ENCODE peak calls at places on chromosomes 12 and 14, in five cellular contexts. One of them, this sample, is unnamed.

GRCh38 chr14:32667287-32667686 is 271.4 kb upstream of the NPAS3 start:
- DNase-seq in EL: no peak
- DNase-seq in CD4-positive, alpha-beta memory T cell: no peak
- DNase-seq in AML-193: no peak
- DNase-seq in stimulated activated CD4-positive, alpha-beta T cell treated with anti-CD3 and anti-CD28 coated beads, Interleukin-15, amount 100 ng/mL, for 24 hours: no peak
- DNase-seq in this sample: no peak

GRCh38 chr12:46556820-46557524 is 184.4 kb upstream of the SLC38A2 start:
- DNase-seq in EL: peak
- DNase-seq in CD4-positive, alpha-beta memory T cell: no peak
- DNase-seq in AML-193: no peak
- DNase-seq in stimulated activated CD4-positive, alpha-beta T cell treated with anti-CD3 and anti-CD28 coated beads, Interleukin-15, amount 100 ng/mL, for 24 hours: no peak
- DNase-seq in this sample: peak

GRCh38 chr12:112480931-112481330 is 62.2 kb downstream of the PTPN11 start:
- DNase-seq in CD4-positive, alpha-beta memory T cell: no peak
- DNase-seq in AML-193: no peak
- DNase-seq in stimulated activated CD4-positive, alpha-beta T cell treated with anti-CD3 and anti-CD28 coated beads, Interleukin-15, amount 100 ng/mL, for 24 hours: no peak
- DNase-seq in EL: no peak
- DNase-seq in this sample: no peak

GRCh38 chr12:126036348-126036747 is 971.1 kb downstream of the AACS start:
- DNase-seq in EL: no peak
- DNase-seq in stimulated activated CD4-positive, alpha-beta T cell treated with anti-CD3 and anti-CD28 coated beads, Interleukin-15, amount 100 ng/mL, for 24 hours: no peak
- DNase-seq in CD4-positive, alpha-beta memory T cell: no peak
- DNase-seq in AML-193: no peak
- DNase-seq in this sample: no peak

GRCh38 chr14:90893028-90893427 is 76.8 kb upstream of the TTC7B start:
- DNase-seq in EL: no peak
- DNase-seq in CD4-positive, alpha-beta memory T cell: no peak
- DNase-seq in stimulated activated CD4-positive, alpha-beta T cell treated with anti-CD3 and anti-CD28 coated beads, Interleukin-15, amount 100 ng/mL, for 24 hours: no peak
- DNase-seq in AML-193: no peak
- DNase-seq in this sample: no peak

GRCh38 chr14:80678436-80678835 is 263.1 kb downstream of the CEP128 start:
- DNase-seq in AML-193: no peak
- DNase-seq in CD4-positive, alpha-beta memory T cell: no peak
- DNase-seq in EL: peak
- DNase-seq in stimulated activated CD4-positive, alpha-beta T cell treated with anti-CD3 and anti-CD28 coated beads, Interleukin-15, amount 100 ng/mL, for 24 hours: no peak
- DNase-seq in this sample: no peak

GRCh38 chr14:84272290-84272721 is 1257.6 kb upstream of the FLRT2 start:
- DNase-seq in stimulated activated CD4-positive, alpha-beta T cell treated with anti-CD3 and anti-CD28 coated beads, Interleukin-15, amount 100 ng/mL, for 24 hours: no peak
- DNase-seq in CD4-positive, alpha-beta memory T cell: no peak
- DNase-seq in AML-193: no peak
- DNase-seq in EL: no peak
- DNase-seq in this sample: peak

GRCh38 chr12:108816652-108817335 is 40.6 kb downstream of the SSH1 start:
- DNase-seq in EL: no peak
- DNase-seq in CD4-positive, alpha-beta memory T cell: no peak
- DNase-seq in stimulated activated CD4-positive, alpha-beta T cell treated with anti-CD3 and anti-CD28 coated beads, Interleukin-15, amount 100 ng/mL, for 24 hours: no peak
- DNase-seq in AML-193: no peak
- DNase-seq in this sample: no peak

GRCh38 chr14:23126548-23127278 is 7.7 kb upstream of the CEBPE start:
- DNase-seq in stimulated activated CD4-positive, alpha-beta T cell treated with anti-CD3 and anti-CD28 coated beads, Interleukin-15, amount 100 ng/mL, for 24 hours: no peak
- DNase-seq in CD4-positive, alpha-beta memory T cell: no peak
- DNase-seq in EL: no peak
- DNase-seq in AML-193: no peak
- DNase-seq in this sample: no peak

GRCh38 chr14:80419339-80419738 is 208.0 kb upstream of the DIO2 start:
- DNase-seq in CD4-positive, alpha-beta memory T cell: no peak
- DNase-seq in EL: no peak
- DNase-seq in AML-193: no peak
- DNase-seq in stimulated activated CD4-positive, alpha-beta T cell treated with anti-CD3 and anti-CD28 coated beads, Interleukin-15, amount 100 ng/mL, for 24 hours: no peak
- DNase-seq in this sample: no peak

GRCh38 chr12:117685115-117685926 is 283.5 kb downstream of the KSR2 start:
- DNase-seq in EL: peak
- DNase-seq in stimulated activated CD4-positive, alpha-beta T cell treated with anti-CD3 and anti-CD28 coated beads, Interleukin-15, amount 100 ng/mL, for 24 hours: no peak
- DNase-seq in CD4-positive, alpha-beta memory T cell: no peak
- DNase-seq in AML-193: no peak
- DNase-seq in this sample: peak

GRCh38 chr14:94753067-94753466 is 16.8 kb downstream of the GSC start:
- DNase-seq in CD4-positive, alpha-beta memory T cell: no peak
- DNase-seq in AML-193: no peak
- DNase-seq in stimulated activated CD4-positive, alpha-beta T cell treated with anti-CD3 and anti-CD28 coated beads, Interleukin-15, amount 100 ng/mL, for 24 hours: no peak
- DNase-seq in EL: no peak
- DNase-seq in this sample: no peak

GRCh38 chr14:101350021-101350420 is 211.3 kb upstream of the DIO3 start:
- DNase-seq in CD4-positive, alpha-beta memory T cell: no peak
- DNase-seq in AML-193: no peak
- DNase-seq in EL: no peak
- DNase-seq in stimulated activated CD4-positive, alpha-beta T cell treated with anti-CD3 and anti-CD28 coated beads, Interleukin-15, amount 100 ng/mL, for 24 hours: no peak
- DNase-seq in this sample: no peak

GRCh38 chr14:47675489-47676300 is at the start of gene MDGA2:
- DNase-seq in EL: no peak
- DNase-seq in AML-193: no peak
- DNase-seq in CD4-positive, alpha-beta memory T cell: no peak
- DNase-seq in stimulated activated CD4-positive, alpha-beta T cell treated with anti-CD3 and anti-CD28 coated beads, Interleukin-15, amount 100 ng/mL, for 24 hours: peak
- DNase-seq in this sample: peak

GRCh38 chr12:26434299-26434915 is 239.0 kb downstream of the SSPN start:
- DNase-seq in CD4-positive, alpha-beta memory T cell: no peak
- DNase-seq in EL: peak
- DNase-seq in AML-193: peak
- DNase-seq in stimulated activated CD4-positive, alpha-beta T cell treated with anti-CD3 and anti-CD28 coated beads, Interleukin-15, amount 100 ng/mL, for 24 hours: peak
- DNase-seq in this sample: peak

GRCh38 chr14:36091096-36091495 is 85.4 kb downstream of the PTCSC3 start:
- DNase-seq in CD4-positive, alpha-beta memory T cell: no peak
- DNase-seq in AML-193: no peak
- DNase-seq in stimulated activated CD4-positive, alpha-beta T cell treated with anti-CD3 and anti-CD28 coated beads, Interleukin-15, amount 100 ng/mL, for 24 hours: no peak
- DNase-seq in EL: peak
- DNase-seq in this sample: peak

GRCh38 chr12:60805340-60805739 is 1209.5 kb downstream of the SLC16A7 start:
- DNase-seq in CD4-positive, alpha-beta memory T cell: no peak
- DNase-seq in stimulated activated CD4-positive, alpha-beta T cell treated with anti-CD3 and anti-CD28 coated beads, Interleukin-15, amount 100 ng/mL, for 24 hours: no peak
- DNase-seq in EL: no peak
- DNase-seq in AML-193: no peak
- DNase-seq in this sample: no peak

GRCh38 chr14:80055912-80056801 is 155.1 kb downstream of the DIO2 start:
- DNase-seq in stimulated activated CD4-positive, alpha-beta T cell treated with anti-CD3 and anti-CD28 coated beads, Interleukin-15, amount 100 ng/mL, for 24 hours: peak
- DNase-seq in AML-193: peak
- DNase-seq in EL: peak
- DNase-seq in CD4-positive, alpha-beta memory T cell: no peak
- DNase-seq in this sample: peak

GRCh38 chr14:91244501-91244901 is at the start of gene GPR68:
- DNase-seq in stimulated activated CD4-positive, alpha-beta T cell treated with anti-CD3 and anti-CD28 coated beads, Interleukin-15, amount 100 ng/mL, for 24 hours: peak
- DNase-seq in CD4-positive, alpha-beta memory T cell: peak
- DNase-seq in AML-193: no peak
- DNase-seq in EL: peak
- DNase-seq in this sample: peak

GRCh38 chr12:39095636-39096330 is 190.4 kb upstream of the CPNE8 start:
- DNase-seq in stimulated activated CD4-positive, alpha-beta T cell treated with anti-CD3 and anti-CD28 coated beads, Interleukin-15, amount 100 ng/mL, for 24 hours: no peak
- DNase-seq in CD4-positive, alpha-beta memory T cell: no peak
- DNase-seq in AML-193: no peak
- DNase-seq in EL: no peak
- DNase-seq in this sample: no peak

GRCh38 chr12:34406228-34406995 is 384.1 kb downstream of the ALG10 start:
- DNase-seq in CD4-positive, alpha-beta memory T cell: no peak
- DNase-seq in AML-193: no peak
- DNase-seq in stimulated activated CD4-positive, alpha-beta T cell treated with anti-CD3 and anti-CD28 coated beads, Interleukin-15, amount 100 ng/mL, for 24 hours: peak
- DNase-seq in EL: no peak
- DNase-seq in this sample: no peak

GRCh38 chr12:3632256-3633240 is 120.4 kb downstream of the CRACR2A start:
- DNase-seq in AML-193: no peak
- DNase-seq in CD4-positive, alpha-beta memory T cell: no peak
- DNase-seq in stimulated activated CD4-positive, alpha-beta T cell treated with anti-CD3 and anti-CD28 coated beads, Interleukin-15, amount 100 ng/mL, for 24 hours: no peak
- DNase-seq in EL: peak
- DNase-seq in this sample: no peak

GRCh38 chr14:92848941-92849340 is 54.8 kb downstream of the GOLGA5 start:
- DNase-seq in AML-193: no peak
- DNase-seq in stimulated activated CD4-positive, alpha-beta T cell treated with anti-CD3 and anti-CD28 coated beads, Interleukin-15, amount 100 ng/mL, for 24 hours: no peak
- DNase-seq in EL: no peak
- DNase-seq in CD4-positive, alpha-beta memory T cell: no peak
- DNase-seq in this sample: no peak

GRCh38 chr14:87690076-87690661 is 302.8 kb downstream of the GALC start:
- DNase-seq in AML-193: no peak
- DNase-seq in CD4-positive, alpha-beta memory T cell: no peak
- DNase-seq in EL: no peak
- DNase-seq in stimulated activated CD4-positive, alpha-beta T cell treated with anti-CD3 and anti-CD28 coated beads, Interleukin-15, amount 100 ng/mL, for 24 hours: no peak
- DNase-seq in this sample: no peak

GRCh38 chr14:71468701-71469100 is 463.5 kb upstream of the RGS6 start:
- DNase-seq in stimulated activated CD4-positive, alpha-beta T cell treated with anti-CD3 and anti-CD28 coated beads, Interleukin-15, amount 100 ng/mL, for 24 hours: no peak
- DNase-seq in CD4-positive, alpha-beta memory T cell: no peak
- DNase-seq in EL: no peak
- DNase-seq in AML-193: no peak
- DNase-seq in this sample: no peak

GRCh38 chr14:69592923-69593677 is 18.3 kb upstream of the SUSD6 start:
- DNase-seq in stimulated activated CD4-positive, alpha-beta T cell treated with anti-CD3 and anti-CD28 coated beads, Interleukin-15, amount 100 ng/mL, for 24 hours: no peak
- DNase-seq in CD4-positive, alpha-beta memory T cell: no peak
- DNase-seq in AML-193: no peak
- DNase-seq in EL: no peak
- DNase-seq in this sample: no peak

GRCh38 chr12:132353811-132354210 is 24.4 kb upstream of the GALNT9 start:
- DNase-seq in stimulated activated CD4-positive, alpha-beta T cell treated with anti-CD3 and anti-CD28 coated beads, Interleukin-15, amount 100 ng/mL, for 24 hours: no peak
- DNase-seq in AML-193: no peak
- DNase-seq in EL: no peak
- DNase-seq in CD4-positive, alpha-beta memory T cell: no peak
- DNase-seq in this sample: no peak

GRCh38 chr12:15721716-15722115 is 67.5 kb downstream of the EPS8 start:
- DNase-seq in stimulated activated CD4-positive, alpha-beta T cell treated with anti-CD3 and anti-CD28 coated beads, Interleukin-15, amount 100 ng/mL, for 24 hours: no peak
- DNase-seq in AML-193: no peak
- DNase-seq in EL: peak
- DNase-seq in CD4-positive, alpha-beta memory T cell: no peak
- DNase-seq in this sample: no peak

GRCh38 chr12:99087278-99087677 is 442.2 kb downstream of the APAF1 start:
- DNase-seq in stimulated activated CD4-positive, alpha-beta T cell treated with anti-CD3 and anti-CD28 coated beads, Interleukin-15, amount 100 ng/mL, for 24 hours: no peak
- DNase-seq in EL: no peak
- DNase-seq in CD4-positive, alpha-beta memory T cell: no peak
- DNase-seq in AML-193: no peak
- DNase-seq in this sample: no peak

GRCh38 chr12:58513866-58514265 is 406.4 kb downstream of the LRIG3 start:
- DNase-seq in CD4-positive, alpha-beta memory T cell: no peak
- DNase-seq in stimulated activated CD4-positive, alpha-beta T cell treated with anti-CD3 and anti-CD28 coated beads, Interleukin-15, amount 100 ng/mL, for 24 hours: no peak
- DNase-seq in EL: no peak
- DNase-seq in AML-193: no peak
- DNase-seq in this sample: no peak

This sample was measured in brain microvascular endothelial cell.